ENCODE peak calls at places on chromosome X, in six cellular contexts. O, Q, P, X, C and T are unnamed samples.
A peak's percentile ranks its signal among the peaks of the same experiment; 100 is the strongest.

GRCh38 chrX:26783512-26784225 is 567.7 kb downstream of the MAGEB5 start:
- DNase-seq in O (peak; percentile 50), Q (peak; percentile 21), P (peak; percentile 51), X (no peak), C (peak; percentile 27), T (no peak)

GRCh38 chrX:50068893-50069292 is 131.9 kb downstream of the AKAP4 start:
- DNase-seq in O (no peak), Q (no peak), P (no peak), X (no peak), C (no peak), T (no peak)

GRCh38 chrX:113400193-113400704 is 559.6 kb upstream of the AMOT start:
- DNase-seq in O (peak; percentile 76), Q (no peak), P (peak; percentile 65), X (no peak), C (no peak), T (no peak)

GRCh38 chrX:68840256-68840655 is 11.4 kb downstream of the EFNB1 start:
- DNase-seq in O (no peak), Q (no peak), P (peak; percentile 31), X (no peak), C (no peak), T (no peak)

GRCh38 chrX:13502590-13502989 is 66.8 kb upstream of the EGFL6 start:
- DNase-seq in O (no peak), Q (no peak), P (no peak), X (no peak), C (no peak), T (no peak)

GRCh38 chrX:11665144-11666040 is at the start of gene ARHGAP6:
- DNase-seq in O (peak; percentile 40), Q (no peak), P (no peak), X (no peak), C (peak; percentile 73), T (no peak)

GRCh38 chrX:95382799-95383198 is 1301.8 kb upstream of the DIAPH2 start:
- DNase-seq in O (peak; percentile 10), Q (peak; percentile 7), P (no peak), X (no peak), C (no peak), T (no peak)

GRCh38 chrX:49995021-49995731 is 72.8 kb downstream of the CLCN5 start:
- DNase-seq in O (peak; percentile 66), Q (no peak), P (no peak), X (no peak), C (peak; percentile 53), T (no peak)

GRCh38 chrX:108537005-108537404 is 97.4 kb downstream of the COL4A5 start:
- DNase-seq in O (peak; percentile 14), Q (peak; percentile 9), P (peak; percentile 64), X (no peak), C (peak; percentile 52), T (no peak)

GRCh38 chrX:153651540-153652079 is 4.6 kb downstream of the DUSP9 start:
- DNase-seq in O (no peak), Q (no peak), P (peak; percentile 44), X (no peak), C (no peak), T (no peak)

GRCh38 chrX:38006283-38006682 is at the start of gene SYTL5:
- DNase-seq in O (no peak), Q (no peak), P (peak; percentile 42), X (no peak), C (no peak), T (no peak)

GRCh38 chrX:72141372-72142004 is 9.8 kb upstream of the RTL5 start:
- DNase-seq in O (no peak), Q (no peak), P (no peak), X (no peak), C (no peak), T (no peak)

GRCh38 chrX:100098660-100099375 is 311.3 kb downstream of the PCDH19 start:
- DNase-seq in O (peak; percentile 45), Q (no peak), P (no peak), X (no peak), C (no peak), T (no peak)

GRCh38 chrX:85111347-85111746 is 107.7 kb downstream of the APOOL start:
- DNase-seq in O (no peak), Q (no peak), P (peak; percentile 57), X (no peak), C (peak; percentile 22), T (no peak)

GRCh38 chrX:112233164-112233563 is 150.6 kb upstream of the TRPC5 start:
- DNase-seq in O (no peak), Q (no peak), P (no peak), X (no peak), C (no peak), T (no peak)

GRCh38 chrX:3711331-3711917 is 2.0 kb downstream of the PRKX start:
- DNase-seq in O (no peak), Q (no peak), P (no peak), X (peak; percentile 0), C (no peak), T (no peak)

GRCh38 chrX:77779695-77780094 is 6.3 kb downstream of the ATRX start:
- DNase-seq in O (no peak), Q (no peak), P (no peak), X (no peak), C (no peak), T (no peak)

GRCh38 chrX:56733459-56734046 is 4.5 kb downstream of the NBDY start:
- DNase-seq in O (peak; percentile 10), Q (peak; percentile 51), P (peak; percentile 85), X (peak; percentile 5), C (peak; percentile 51), T (no peak)